ENCODE peak calls at places on chromosome 17, in nine cellular contexts. J, U, H, R, A, E, C, K and T are unnamed samples.

GRCh38 chr17:79658811-79659207 is 48.0 kb upstream of the RBFOX3 start:
- DNase-seq in J (no peak), C (no peak), E (peak; percentile 85), A (peak; percentile 88), H (peak; percentile 61), R (no peak), U (peak; percentile 43), K (no peak), T (peak; percentile 61)

GRCh38 chr17:75892556-75893224 is 4.1 kb downstream of the TRIM65 start:
- DNase-seq in C (no peak), E (no peak), J (no peak), H (no peak), U (no peak), A (peak; percentile 69), R (no peak), K (no peak), T (no peak)

GRCh38 chr17:75036643-75037268 is 10.0 kb downstream of the ATP5PD start:
- DNase-seq in H (peak; percentile 94), E (peak; percentile 72), K (peak; percentile 90), U (peak; percentile 89), J (no peak), C (peak; percentile 85), R (peak; percentile 57), A (peak; percentile 96), T (peak; percentile 91)

GRCh38 chr17:78342438-78343098 is 17.3 kb downstream of the SOCS3 start:
- DNase-seq in A (peak; percentile 89), U (peak; percentile 65), H (peak; percentile 86), C (no peak), J (no peak), R (no peak), K (no peak), E (peak; percentile 53), T (no peak)

GRCh38 chr17:76166168-76166567 is 25.1 kb upstream of the FOXJ1 start:
- DNase-seq in H (no peak), E (no peak), U (no peak), A (no peak), J (no peak), K (no peak), R (no peak), C (no peak), T (no peak)

GRCh38 chr17:32929288-32929574 is 1.3 kb downstream of the TMEM98 start:
- DNase-seq in C (no peak), K (no peak), H (no peak), J (no peak), E (peak; percentile 72), A (no peak), U (no peak), R (no peak), T (no peak)

GRCh38 chr17:74519951-74520553 is 11.2 kb downstream of the CD300LB start:
- DNase-seq in J (no peak), A (no peak), C (peak; percentile 25), H (peak; percentile 79), K (no peak), U (no peak), R (peak; percentile 18), E (no peak), T (no peak)

GRCh38 chr17:62714016-62714777 is 86.7 kb downstream of the MRC2 start:
- DNase-seq in A (peak; percentile 26), C (no peak), R (no peak), H (peak; percentile 57), J (no peak), E (no peak), U (no peak), K (no peak), T (no peak)

GRCh38 chr17:19383681-19384470 is 3.1 kb downstream of the MFAP4 start:
- DNase-seq in K (no peak), A (peak; percentile 83), J (no peak), R (no peak), E (no peak), C (no peak), U (no peak), H (no peak), T (no peak)

GRCh38 chr17:4607773-4608187 is 23.5 kb downstream of the SMTNL2 start:
- DNase-seq in U (no peak), R (no peak), K (peak; percentile 26), H (no peak), J (no peak), A (peak; percentile 84), C (peak; percentile 68), E (no peak), T (no peak)

GRCh38 chr17:55699178-55699865 is 23.3 kb downstream of the TMEM100 start:
- DNase-seq in H (no peak), U (no peak), K (no peak), J (no peak), C (no peak), A (no peak), R (no peak), E (no peak), T (no peak)

GRCh38 chr17:78117027-78117981 is 11.3 kb downstream of the TMC6 start:
- DNase-seq in K (no peak), J (no peak), R (no peak), C (peak; percentile 60), H (no peak), U (no peak), A (no peak), E (peak; percentile 79), T (no peak)

GRCh38 chr17:27276653-27277156 is 17.2 kb upstream of the WSB1 start:
- DNase-seq in J (no peak), U (no peak), R (no peak), A (no peak), K (no peak), C (no peak), E (peak; percentile 95), H (no peak), T (no peak)

GRCh38 chr17:18070861-18071340 is 16.8 kb upstream of the DRG2 start:
- DNase-seq in U (no peak), A (no peak), J (no peak), H (no peak), K (no peak), C (no peak), E (peak; percentile 19), R (no peak), T (no peak)

GRCh38 chr17:46139365-46140210 is 53.6 kb downstream of the KANSL1 start:
- DNase-seq in R (no peak), U (no peak), E (no peak), C (no peak), J (no peak), A (no peak), H (no peak), K (no peak), T (no peak)

GRCh38 chr17:17510456-17511292 is 14.5 kb upstream of the RASD1 start:
- DNase-seq in H (no peak), R (no peak), J (no peak), A (no peak), E (no peak), K (no peak), C (no peak), U (no peak), T (no peak)

GRCh38 chr17:79105937-79106336 is 31.3 kb downstream of the ENGASE start:
- DNase-seq in A (no peak), U (no peak), H (no peak), K (no peak), C (no peak), R (no peak), E (no peak), J (no peak), T (no peak)

GRCh38 chr17:37640016-37640415 is 3.2 kb downstream of the DDX52 start:
- DNase-seq in J (no peak), U (no peak), C (no peak), A (no peak), E (no peak), R (no peak), K (no peak), H (no peak), T (no peak)

GRCh38 chr17:37642706-37643105 is 540 bp downstream of the DDX52 start:
- DNase-seq in C (no peak), A (no peak), H (no peak), E (no peak), U (no peak), K (no peak), R (no peak), J (no peak), T (no peak)

GRCh38 chr17:37637956-37638355 is 5.3 kb downstream of the DDX52 start:
- DNase-seq in H (no peak), R (no peak), A (no peak), U (no peak), E (no peak), J (no peak), C (no peak), K (no peak), T (no peak)

GRCh38 chr17:37643829-37644228 is 583 bp upstream of the DDX52 start:
- DNase-seq in R (no peak), K (no peak), H (no peak), C (peak; percentile 58), J (no peak), E (peak; percentile 6), U (no peak), A (no peak), T (no peak)

GRCh38 chr17:37643118-37643766 is at the start of gene DDX52:
- DNase-seq in A (peak; percentile 96), J (peak; percentile 24), R (peak; percentile 83), U (peak; percentile 76), C (peak; percentile 96), H (peak; percentile 93), E (peak; percentile 93), K (peak; percentile 39), T (peak; percentile 86)
- TF ChIP-seq POLR2AphosphoS5 in A (peak; percentile 81), J (peak; percentile 56), R (no peak), U (peak; percentile 93), C (peak; percentile 75), H (no peak), E (peak; percentile 88), K (peak; percentile 94), T (peak; percentile 87)

DNA sequence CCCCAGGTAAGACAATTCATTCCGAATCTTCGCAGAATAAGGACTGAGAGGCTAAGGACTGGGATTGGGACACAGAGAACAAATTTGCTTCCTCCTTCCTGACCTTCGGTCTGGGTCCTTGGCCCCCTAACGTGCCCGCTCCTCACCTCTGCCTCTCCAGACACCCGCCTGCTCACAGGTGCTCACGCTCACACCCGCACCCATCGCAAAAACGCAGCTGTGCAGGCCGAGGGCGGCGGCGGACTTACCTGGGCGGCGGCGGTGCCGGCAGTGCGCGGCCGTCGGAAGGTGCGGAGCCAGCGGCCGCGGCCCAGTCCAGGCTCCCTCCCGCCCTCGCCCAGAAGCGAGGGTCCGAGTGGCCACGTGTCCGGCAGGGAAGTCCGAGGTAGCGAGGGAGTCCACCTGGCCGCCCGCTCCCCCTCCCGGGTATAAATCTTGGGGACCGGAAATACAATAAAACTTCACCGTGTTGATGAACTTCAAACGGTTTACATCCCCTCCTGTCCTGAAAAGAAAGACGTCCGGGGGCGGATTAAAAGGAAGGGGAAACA is 7.2 kb upstream of the HOXB9 start:
- DNase-seq in J (no peak), K (no peak), A (peak; percentile 51), C (no peak), U (no peak), E (peak; percentile 46), H (no peak), R (no peak), T (no peak)
- H3K4me3 ChIP-seq in J (no peak overlapping the region), K (no peak overlapping the region), A (no peak overlapping the region), C (no peak overlapping the region), U (no peak overlapping the region), E (peak overlapping the region; percentile 35), H (peak overlapping the region; percentile 13), R (no peak overlapping the region), T (no peak overlapping the region)

GRCh38 chr17:80773243-80773991 is 218.2 kb upstream of the CHMP6 start:
- DNase-seq in U (no peak), E (peak; percentile 44), K (no peak), C (no peak), J (no peak), A (peak; percentile 98), H (no peak), R (no peak), T (no peak)
- TF ChIP-seq POLR2AphosphoS5 in U (no peak), E (no peak), K (no peak), C (peak; percentile 84), J (no peak), A (peak; percentile 84), H (no peak), R (no peak), T (peak; percentile 60)

GRCh38 chr17:67994827-67995567 is 1.3 kb downstream of the C17orf58 start:
- DNase-seq in U (no peak), J (no peak), R (no peak), E (no peak), A (no peak), C (peak; percentile 25), K (no peak), H (no peak), T (no peak)
- H3K4me3 ChIP-seq in U (peak overlapping the region; percentile 22), J (peak overlapping the region; percentile 69), R (peak overlapping the region; percentile 47), E (peak overlapping the region; percentile 80), A (peak overlapping the region; percentile 68), C (peak overlapping the region; percentile 47), K (peak overlapping the region; percentile 88), H (peak overlapping the region; percentile 77), T (peak overlapping the region; percentile 77)